ENCODE peak calls at places on chromosomes 16 and 17, in eight cellular contexts. I, P, V, Y, N, D, Q and G are unnamed samples.

GRCh38 chr17:56623383-56623782 is 29.9 kb downstream of the NOG start:
- DNase-seq in I (no peak), P (no peak), V (no peak), Y (no peak), N (no peak), D (no peak), Q (no peak), G (no peak)

GRCh38 chr16:88669986-88670385 is 7.1 kb upstream of the MVD start:
- DNase-seq in I (no peak), P (no peak), V (no peak), Y (no peak), N (no peak), D (no peak), Q (no peak), G (no peak)

GRCh38 chr16:70696952-70697600 is 11.2 kb upstream of the MTSS2 start:
- DNase-seq in I (no peak), P (no peak), V (no peak), Y (peak; percentile 67), N (no peak), D (no peak), Q (no peak), G (no peak)

GRCh38 chr16:70782237-70782636 is 18.7 kb downstream of the VAC14 start:
- DNase-seq in I (no peak), P (no peak), V (no peak), Y (no peak), N (no peak), D (no peak), Q (no peak), G (no peak)

GRCh38 chr17:77153487-77153886 is 12.7 kb downstream of the SEC14L1 start:
- DNase-seq in I (no peak), P (no peak), V (no peak), Y (no peak), N (no peak), D (no peak), Q (no peak), G (no peak)

GRCh38 chr16:71479420-71479819 is 9.7 kb downstream of the ZNF19 start:
- DNase-seq in I (no peak), P (no peak), V (peak; percentile 66), Y (peak; percentile 30), N (peak; percentile 60), D (no peak), Q (peak; percentile 14), G (no peak)

GRCh38 chr16:878071-878784 is 77.7 kb upstream of the GNG13 start:
- DNase-seq in I (peak; percentile 57), P (peak; percentile 63), V (no peak), Y (no peak), N (peak; percentile 63), D (no peak), Q (no peak), G (no peak)

GRCh38 chr16:68235882-68236803 is at the start of gene ESRP2:
- DNase-seq in I (no peak), P (no peak), V (no peak), Y (peak; percentile 88), N (peak; percentile 62), D (no peak), Q (peak; percentile 91), G (peak; percentile 62)

GRCh38 chr16:17471745-17472075 is 950 bp upstream of the XYLT1 start:
- DNase-seq in I (peak; percentile 68), P (no peak), V (no peak), Y (no peak), N (no peak), D (peak; percentile 15), Q (no peak), G (no peak)

GRCh38 chr17:74959826-74960738 is 12.5 kb downstream of the HID1 start:
- DNase-seq in I (peak; percentile 23), P (peak; percentile 49), V (peak; percentile 16), Y (no peak), N (no peak), D (no peak), Q (no peak), G (no peak)

GRCh38 chr17:55383771-55384679 is 37.6 kb downstream of the MMD start:
- DNase-seq in I (no peak), P (no peak), V (peak; percentile 56), Y (no peak), N (no peak), D (no peak), Q (no peak), G (no peak)

GRCh38 chr16:27400751-27401620 is 988 bp upstream of the IL21R start:
- DNase-seq in I (peak; percentile 70), P (no peak), V (peak; percentile 45), Y (no peak), N (no peak), D (peak; percentile 57), Q (no peak), G (no peak)

GRCh38 chr16:11354733-11355574 is 9.7 kb downstream of the RMI2 start:
- DNase-seq in I (peak; percentile 62), P (no peak), V (peak; percentile 66), Y (no peak), N (no peak), D (no peak), Q (no peak), G (peak; percentile 76)

GRCh38 chr17:7836596-7837374 is 2.8 kb downstream of the KDM6B start:
- DNase-seq in I (peak; percentile 85), P (peak; percentile 87), V (peak; percentile 99), Y (peak; percentile 83), N (peak; percentile 98), D (peak; percentile 72), Q (peak; percentile 99), G (peak; percentile 77)

GRCh38 chr17:45814622-45815606 is 29.8 kb upstream of the SPPL2C start:
- DNase-seq in I (no peak), P (no peak), V (no peak), Y (no peak), N (no peak), D (no peak), Q (no peak), G (no peak)

GRCh38 chr17:49779730-49780220 is 8.7 kb upstream of the KAT7 start:
- DNase-seq in I (peak; percentile 98), P (peak; percentile 34), V (peak; percentile 89), Y (peak; percentile 83), N (peak; percentile 15), D (peak; percentile 79), Q (peak; percentile 66), G (no peak)

DNA sequence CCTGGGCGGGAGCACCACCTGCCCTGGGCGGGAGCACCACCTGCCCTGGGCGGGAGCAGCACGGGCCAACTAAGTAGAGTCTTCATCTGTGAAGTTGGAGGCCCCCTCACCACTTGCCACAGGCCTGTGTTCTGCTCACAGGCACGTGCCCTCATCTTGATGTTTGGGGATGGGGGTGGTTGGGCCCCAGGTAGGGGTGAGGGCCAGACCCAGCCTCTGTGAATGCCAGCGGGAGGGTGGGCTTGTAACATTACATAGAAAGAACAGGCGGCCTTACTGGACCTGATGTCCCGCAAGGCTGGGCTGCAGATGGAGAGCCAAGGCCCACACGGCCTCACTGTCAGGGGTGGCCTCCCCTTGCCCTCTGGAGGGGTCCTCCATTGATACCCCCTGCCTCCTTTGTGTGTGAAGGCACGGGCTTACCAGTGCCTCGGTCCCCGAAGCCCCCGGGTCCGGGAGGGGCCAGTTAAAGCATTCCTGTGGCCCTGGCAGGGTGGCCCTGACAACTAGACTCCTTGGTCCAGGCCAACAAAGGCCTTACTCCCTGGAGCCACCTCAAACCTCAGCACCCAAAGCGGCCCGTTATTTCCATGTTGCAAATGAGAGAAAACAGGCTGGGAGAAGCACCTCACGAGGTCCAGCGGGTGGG is 1.1 kb upstream of the SLC16A3 start:
- DNase-seq in I (no peak), P (no peak), V (no peak), Y (no peak), N (no peak), D (no peak), Q (no peak), G (peak; percentile 37)
- H3K4me3 ChIP-seq in I (peak overlapping the region; percentile 50), P (no peak overlapping the region), V (peak overlapping the region; percentile 98), Y (no peak overlapping the region), N (peak overlapping the region; percentile 60), D (peak overlapping the region; percentile 76), Q (no peak overlapping the region), G (peak overlapping the region; percentile 76)

DNA sequence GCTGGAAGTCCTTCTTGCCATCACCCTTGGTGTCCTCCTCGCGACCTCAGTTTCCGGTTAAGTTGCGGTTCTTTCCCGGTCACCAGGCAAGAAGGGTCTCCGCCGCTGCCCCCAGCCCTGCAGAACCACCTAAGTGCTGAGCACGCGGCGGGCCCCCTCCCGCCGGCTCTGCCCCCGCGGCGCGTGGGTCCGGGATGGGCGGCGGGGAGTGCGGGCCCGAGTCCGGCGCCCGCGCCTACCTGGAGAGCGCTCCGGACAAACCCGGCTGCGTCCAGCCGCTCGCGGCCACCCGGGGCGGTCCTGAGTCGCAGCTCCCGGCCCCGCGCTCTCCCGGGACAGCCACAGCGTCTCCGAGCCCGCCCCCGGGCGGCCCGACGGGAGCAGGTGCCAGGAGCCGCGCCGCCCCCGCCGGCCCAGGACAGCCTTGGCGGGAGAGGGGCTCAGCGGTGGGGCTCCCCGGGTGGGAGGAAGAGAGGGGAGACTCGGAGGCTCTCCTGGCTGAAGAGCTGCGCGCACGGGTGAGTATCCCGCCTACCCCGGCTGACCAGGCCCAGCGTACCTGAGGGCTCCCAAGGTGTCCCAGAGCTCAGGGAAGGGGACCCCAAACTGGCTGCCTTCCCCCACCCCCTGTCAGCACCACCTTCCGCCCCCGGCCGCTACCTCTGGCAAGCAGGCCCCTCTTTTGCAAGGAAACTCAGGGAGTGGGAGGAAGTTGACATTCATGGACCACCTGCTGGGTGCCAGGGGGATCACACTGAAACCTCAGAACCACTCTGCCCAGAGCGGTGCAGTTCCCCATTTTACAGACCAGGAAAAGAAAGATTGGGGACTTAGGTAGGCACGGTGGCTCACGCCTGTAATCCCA is 22.2 kb upstream of the C17orf113 start:
- DNase-seq in I (no peak), P (peak; percentile 33), V (no peak), Y (no peak), N (peak; percentile 79), D (no peak), Q (no peak), G (no peak)
- TF ChIP-seq CTCF in I (no peak), P (no peak), V (no peak), Y (no peak), N (no peak), D (peak; percentile 8), Q (no peak), G (no peak)

GRCh38 chr17:35083071-35083470 is 19.6 kb upstream of the RFFL start:
- DNase-seq in I (no peak), P (no peak), V (no peak), Y (no peak), N (no peak), D (no peak), Q (no peak), G (no peak)

GRCh38 chr17:35081638-35082037 is 18.1 kb upstream of the RFFL start:
- DNase-seq in I (no peak), P (no peak), V (no peak), Y (no peak), N (no peak), D (no peak), Q (no peak), G (no peak)

GRCh38 chr17:35080536-35080935 is 17.0 kb upstream of the RFFL start:
- DNase-seq in I (no peak), P (no peak), V (no peak), Y (no peak), N (no peak), D (no peak), Q (no peak), G (peak; percentile 53)

GRCh38 chr17:35079547-35079946 is 16.0 kb upstream of the RFFL start:
- DNase-seq in I (no peak), P (no peak), V (no peak), Y (peak; percentile 85), N (no peak), D (no peak), Q (peak; percentile 23), G (no peak)

GRCh38 chr17:35082073-35082657 is 18.7 kb upstream of the RFFL start:
- DNase-seq in I (peak; percentile 87), P (no peak), V (peak; percentile 74), Y (peak; percentile 89), N (no peak), D (peak; percentile 51), Q (no peak), G (peak; percentile 29)
- H3K4me3 ChIP-seq in I (peak overlapping the region; percentile 26), P (no peak overlapping the region), V (no peak overlapping the region), Y (peak overlapping the region; percentile 51), N (no peak overlapping the region), D (no peak overlapping the region), Q (no peak overlapping the region), G (no peak overlapping the region)

GRCh38 chr17:83073389-83074063 is 5.9 kb upstream of the METRNL start:
- DNase-seq in I (peak; percentile 36), P (no peak), V (peak; percentile 26), Y (peak; percentile 72), N (no peak), D (no peak), Q (peak; percentile 83), G (no peak)
- TF ChIP-seq CTCF in I (no peak), P (no peak), V (no peak), Y (peak; percentile 21), N (no peak), D (no peak), Q (no peak), G (no peak)